ENCODE peak calls at places on chromosomes 2 and 18, in four cellular contexts. K is SK-MEL-5, A is NCI-H510A, U is GM10248. X is an unnamed sample.

GRCh38 chr2:232338759-232339106 is 39.8 kb upstream of the ALPP start:
- DNase-seq in K (no peak), A (no peak), U (no peak), X (no peak)

GRCh38 chr2:239388236-239389151 is 12.3 kb downstream of the HDAC4 start:
- DNase-seq in U (no peak), A (no peak), K (no peak), X (no peak)

GRCh38 chr2:12303181-12304030 is 413.3 kb upstream of the TRIB2 start:
- DNase-seq in U (no peak), A (peak), K (peak), X (peak)

GRCh38 chr2:240233891-240234502 is 93.5 kb upstream of the OTOS start:
- DNase-seq in K (no peak), U (no peak), A (no peak), X (no peak)

GRCh38 chr2:129880309-129880708 is 99.2 kb upstream of the RAB6C start:
- DNase-seq in U (no peak), K (no peak), A (no peak), X (no peak)

GRCh38 chr2:120053891-120054290 is 41.0 kb downstream of the EPB41L5 start:
- DNase-seq in K (no peak), U (no peak), A (no peak), X (no peak)

GRCh38 chr2:8437228-8437948 is 244.5 kb upstream of the ID2 start:
- DNase-seq in U (no peak), A (peak), K (no peak), X (no peak)

GRCh38 chr2:11708106-11708505 is 38.1 kb upstream of the NTSR2 start:
- DNase-seq in A (no peak), K (no peak), U (no peak), X (no peak)

GRCh38 chr2:160380613-160381012 is 113.0 kb downstream of the RBMS1 start:
- DNase-seq in K (no peak), U (no peak), A (no peak), X (no peak)

GRCh38 chr2:100646039-100646438 is 83.2 kb downstream of the PDCL3 start:
- DNase-seq in A (no peak), U (no peak), K (no peak), X (no peak)

GRCh38 chr2:33482518-33482917 is 6.1 kb downstream of the RASGRP3 start:
- DNase-seq in A (no peak), K (no peak), U (no peak), X (no peak)

GRCh38 chr2:23235292-23235691 is 149.7 kb upstream of the KLHL29 start:
- DNase-seq in A (no peak), K (no peak), U (no peak), X (no peak)

GRCh38 chr2:177329035-177329434 is 63.5 kb upstream of the AGPS start:
- DNase-seq in K (peak), U (no peak), A (no peak), X (no peak)

GRCh38 chr2:51424418-51424817 is 392.5 kb upstream of the NRXN1 start:
- DNase-seq in U (no peak), K (no peak), A (no peak), X (no peak)

GRCh38 chr2:143451622-143452021 is 322.4 kb downstream of the ARHGAP15 start:
- DNase-seq in A (peak), K (no peak), U (no peak), X (peak)

GRCh38 chr2:54545700-54546450 is 89.7 kb downstream of the SPTBN1 start:
- DNase-seq in A (no peak), K (peak), U (no peak), X (peak)

GRCh38 chr2:60503923-60504514 is 49.4 kb downstream of the BCL11A start:
- DNase-seq in U (no peak), A (no peak), K (no peak), X (no peak)

GRCh38 chr2:74779587-74780135 is 54.3 kb upstream of the HK2 start:
- DNase-seq in U (no peak), A (no peak), K (no peak), X (no peak)

GRCh38 chr2:164479460-164479859 is 141.8 kb downstream of the GRB14 start:
- DNase-seq in K (peak), U (no peak), A (no peak), X (peak)

GRCh38 chr2:85409719-85410583 is at the start of gene CAPG:
- DNase-seq in U (peak), A (no peak), K (no peak), X (no peak)

GRCh38 chr2:105627530-105627929 is 117.2 kb upstream of the NCK2 start:
- DNase-seq in U (no peak), K (peak), A (no peak), X (no peak)

GRCh38 chr2:95575857-95576256 is 15.9 kb upstream of the TRIM43 start:
- DNase-seq in A (no peak), U (no peak), K (no peak), X (no peak)

GRCh38 chr18:10035306-10035991 is 121.6 kb downstream of the VAPA start:
- DNase-seq in K (no peak), A (no peak), U (no peak), X (no peak)